ENCODE peak calls at places on chromosome X, in eight cellular contexts. P is lung microvascular endothelial cell; L is NCI-H774; F is astrocyte; Z is prostate gland; K is T-helper 17 cell; U is GDM1; X is activated CD4-positive, alpha-beta T cell treated with anti-CD3 and anti-CD28 coated beads, Interleukin-2, amount 50 U/mL, for 48 hours. T is an unnamed sample.
A peak's percentile ranks its signal among the peaks of the same experiment; 100 is the strongest.

GRCh38 chrX:44828008-44828605 is 15.7 kb upstream of the DUSP21 start:
- DNase-seq in P (peak; percentile 78), Z (no peak), U (no peak), L (no peak), X (no peak), K (no peak), F (peak; percentile 91), T (no peak)

GRCh38 chrX:15946783-15947550 is 92.4 kb upstream of the AP1S2 start:
- DNase-seq in F (peak; percentile 77), K (no peak), X (no peak), L (no peak), P (peak; percentile 23), U (no peak), Z (no peak), T (no peak)

GRCh38 chrX:8010105-8010504 is 82.9 kb upstream of the PNPLA4 start:
- DNase-seq in Z (no peak), P (no peak), X (no peak), K (no peak), L (no peak), F (no peak), U (no peak), T (no peak)

GRCh38 chrX:21725498-21725897 is 32.4 kb downstream of the SMPX start:
- DNase-seq in L (no peak), F (no peak), Z (no peak), U (no peak), X (no peak), P (peak; percentile 7), K (no peak), T (peak; percentile 36)

GRCh38 chrX:1388651-1389050 is 3.3 kb downstream of the SLC25A6 start:
- DNase-seq in L (no peak), Z (no peak), U (no peak), K (no peak), X (no peak), P (no peak), F (no peak), T (no peak)

GRCh38 chrX:129247642-129248041 is 275.6 kb downstream of the SMARCA1 start:
- DNase-seq in K (no peak), P (no peak), Z (no peak), L (no peak), X (no peak), U (no peak), F (no peak), T (no peak)

GRCh38 chrX:19904778-19905367 is 17.5 kb upstream of the SH3KBP1 start:
- DNase-seq in L (peak; percentile 32), U (peak; percentile 39), Z (peak; percentile 23), F (no peak), P (peak; percentile 56), X (no peak), K (no peak), T (peak; percentile 42)

GRCh38 chrX:116436358-116436816 is at the start of gene SLC6A14:
- DNase-seq in Z (peak; percentile 4), U (no peak), P (no peak), X (no peak), K (no peak), L (peak; percentile 20), F (no peak), T (no peak)

GRCh38 chrX:15737188-15737956 is 698 bp upstream of the CA5B start:
- DNase-seq in X (no peak), U (no peak), Z (no peak), F (no peak), L (no peak), K (no peak), P (peak; percentile 12), T (no peak)

GRCh38 chrX:30652527-30653414 is 452 bp upstream of the GK start:
- DNase-seq in L (peak; percentile 80), P (peak; percentile 91), F (peak; percentile 68), Z (peak; percentile 92), K (peak; percentile 83), U (peak; percentile 89), X (peak; percentile 93), T (peak; percentile 91)

GRCh38 chrX:118560380-118560932 is 64.8 kb downstream of the DOCK11 start:
- DNase-seq in F (no peak), K (no peak), U (no peak), X (no peak), P (no peak), L (peak; percentile 0), Z (no peak), T (no peak)

GRCh38 chrX:10404435-10404834 is 215.9 kb downstream of the MID1 start:
- DNase-seq in K (no peak), X (no peak), L (no peak), F (peak; percentile 55), U (no peak), Z (no peak), P (no peak), T (no peak)

GRCh38 chrX:12741416-12741815 is 49.8 kb upstream of the PRPS2 start:
- DNase-seq in P (no peak), L (no peak), X (no peak), U (no peak), Z (peak; percentile 66), K (no peak), F (no peak), T (no peak)

GRCh38 chrX:34813618-34814017 is 129.0 kb upstream of the FAM47B start:
- DNase-seq in X (no peak), F (peak; percentile 37), K (no peak), L (no peak), U (no peak), P (no peak), Z (no peak), T (no peak)

T was measured in NCI-H2107.